ENCODE peak calls at places on chromosomes 7 and 10, in five cellular contexts. N is stomach, J is cardiac muscle cell, V is Peyer's patch, X is HepG2. T is an unnamed sample.

GRCh38 chr7:26061340-26062239 is 90.4 kb upstream of the NFE2L3 start:
- DNase-seq in J (peak; percentile 55), V (peak; percentile 73), X (peak; percentile 62), N (peak; percentile 85), T (peak; percentile 77)

GRCh38 chr7:120991570-120991969 is 3.1 kb downstream of the CPED1 start:
- DNase-seq in X (no peak), V (no peak), J (peak; percentile 38), N (no peak), T (no peak)

GRCh38 chr10:89207801-89208551 is 859 bp upstream of the CH25H start:
- DNase-seq in N (no peak), V (peak; percentile 29), X (no peak), J (no peak), T (peak; percentile 10)

GRCh38 chr10:106898441-106898840 is 266.1 kb downstream of the SORCS1 start:
- DNase-seq in V (no peak), X (no peak), J (no peak), N (no peak), T (no peak)

GRCh38 chr10:113539789-113540188 is 13.1 kb upstream of the HABP2 start:
- DNase-seq in J (peak; percentile 33), V (no peak), X (no peak), N (no peak), T (no peak)

GRCh38 chr7:101248276-101248675 is 3.4 kb upstream of the FIS1 start:
- DNase-seq in V (no peak), N (no peak), J (no peak), X (no peak), T (no peak)

GRCh38 chr7:30752979-30753378 is 1.0 kb downstream of the INMT start:
- DNase-seq in N (peak; percentile 39), J (peak; percentile 83), X (no peak), V (no peak), T (no peak)

GRCh38 chr7:2022021-2022409 is 210.7 kb downstream of the MAD1L1 start:
- DNase-seq in N (no peak), V (no peak), J (no peak), X (no peak), T (no peak)

GRCh38 chr7:1829111-1829510 is 159.0 kb downstream of the ELFN1 start:
- DNase-seq in N (no peak), J (no peak), X (no peak), V (no peak), T (no peak)

GRCh38 chr10:74189999-74190421 is 39.0 kb downstream of the ADK start:
- DNase-seq in X (peak; percentile 69), J (peak; percentile 80), N (no peak), V (peak; percentile 33), T (peak; percentile 21)

GRCh38 chr7:74203956-74204615 is 5.7 kb upstream of the LAT2 start:
- DNase-seq in X (no peak), J (no peak), V (no peak), N (no peak), T (no peak)

GRCh38 chr7:16421333-16422099 is at the start of gene CRPPA:
- DNase-seq in V (peak; percentile 21), X (peak; percentile 34), N (no peak), J (peak; percentile 58), T (peak; percentile 84)

GRCh38 chr7:16420649-16421332 is 547 bp downstream of the CRPPA start:
- DNase-seq in N (peak; percentile 87), J (peak; percentile 94), V (peak; percentile 81), X (peak; percentile 77), T (peak; percentile 93)

GRCh38 chr7:16419126-16419525 is 2.2 kb downstream of the CRPPA start:
- DNase-seq in V (no peak), N (no peak), X (no peak), J (no peak), T (no peak)

GRCh38 chr7:16419859-16420258 is 1.5 kb downstream of the CRPPA start:
- DNase-seq in J (no peak), X (no peak), V (no peak), N (no peak), T (no peak)

DNA sequence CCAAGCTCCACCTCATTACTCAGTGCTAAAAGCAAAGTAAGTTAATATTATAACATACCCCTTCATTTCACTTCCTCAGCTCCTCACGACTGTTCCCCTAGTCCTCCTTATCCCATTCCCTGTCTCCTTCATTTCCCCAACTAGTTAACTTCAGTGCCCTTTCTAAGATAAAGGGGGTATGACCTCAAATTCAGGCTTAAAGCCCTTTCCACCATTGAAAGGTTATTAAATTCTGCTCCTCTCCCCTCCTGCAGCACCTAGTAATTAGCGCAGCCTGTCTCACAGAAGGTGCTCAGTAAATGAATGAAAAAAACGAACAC is 1.0 kb downstream of the CRPPA start:
- DNase-seq in J (no peak), V (no peak), N (no peak), X (no peak), T (no peak)
- H3K4me3 ChIP-seq in J (peak overlapping the region; percentile 43), V (peak overlapping the region; percentile 76), N (peak overlapping the region; percentile 60), X (peak overlapping the region; percentile 77), T (peak overlapping the region; percentile 50)

GRCh38 chr10:57336339-57336738 is 931.4 kb downstream of the IPMK start:
- DNase-seq in V (no peak), J (no peak), X (no peak), N (no peak), T (no peak)

GRCh38 chr10:57336865-57337264 is 930.8 kb downstream of the IPMK start:
- DNase-seq in J (no peak), X (no peak), V (no peak), N (no peak), T (no peak)

GRCh38 chr10:57338823-57339558 is 928.7 kb downstream of the IPMK start:
- DNase-seq in J (peak; percentile 54), N (no peak), X (peak; percentile 45), V (no peak), T (peak; percentile 25)

GRCh38 chr10:57341294-57341693 is 926.4 kb downstream of the IPMK start:
- DNase-seq in J (no peak), X (no peak), N (no peak), V (no peak), T (no peak)
- H3K4me3 ChIP-seq in J (no peak overlapping the region), X (no peak overlapping the region), N (no peak overlapping the region), V (no peak overlapping the region), T (no peak overlapping the region)

DNA sequence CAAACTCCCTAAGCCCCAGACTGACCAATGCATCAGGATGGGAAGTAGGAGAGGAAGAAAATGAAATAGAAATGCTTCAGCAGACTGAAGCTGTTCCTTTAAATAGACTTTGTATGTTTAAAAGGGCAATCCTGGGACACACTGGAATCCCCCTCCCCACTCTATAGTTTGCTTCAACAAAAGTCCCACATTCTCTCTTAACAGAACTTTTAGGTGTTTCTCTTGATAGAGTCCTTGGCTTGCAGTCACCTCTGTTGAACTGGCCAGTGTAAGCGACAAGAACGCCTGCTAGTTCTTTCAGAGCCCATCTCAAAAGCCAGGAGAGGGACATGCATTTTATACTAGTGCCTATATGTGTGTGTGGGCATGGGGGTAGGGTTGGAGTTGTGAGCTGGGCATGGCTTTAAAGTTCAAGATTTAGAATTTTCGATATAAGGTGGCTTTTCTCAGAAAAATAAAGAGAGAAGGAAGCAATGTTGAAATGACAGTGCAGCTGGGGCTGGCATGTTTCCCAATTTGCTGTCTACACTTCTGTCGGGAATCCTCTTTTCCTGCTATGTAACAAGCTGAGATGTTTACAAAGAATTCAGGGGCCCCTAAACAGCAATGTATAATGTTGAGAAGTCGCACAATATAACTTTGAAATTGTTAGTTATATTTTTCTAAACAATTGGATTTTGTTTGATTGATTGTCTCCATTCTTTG is 2.1 kb downstream of the TBX20 start:
- DNase-seq in X (no peak), V (no peak), N (no peak), J (peak; percentile 67), T (no peak)
- H3K4me3 ChIP-seq in X (no peak overlapping the region), V (no peak overlapping the region), N (no peak overlapping the region), J (peak overlapping the region; percentile 86), T (no peak overlapping the region)

DNA sequence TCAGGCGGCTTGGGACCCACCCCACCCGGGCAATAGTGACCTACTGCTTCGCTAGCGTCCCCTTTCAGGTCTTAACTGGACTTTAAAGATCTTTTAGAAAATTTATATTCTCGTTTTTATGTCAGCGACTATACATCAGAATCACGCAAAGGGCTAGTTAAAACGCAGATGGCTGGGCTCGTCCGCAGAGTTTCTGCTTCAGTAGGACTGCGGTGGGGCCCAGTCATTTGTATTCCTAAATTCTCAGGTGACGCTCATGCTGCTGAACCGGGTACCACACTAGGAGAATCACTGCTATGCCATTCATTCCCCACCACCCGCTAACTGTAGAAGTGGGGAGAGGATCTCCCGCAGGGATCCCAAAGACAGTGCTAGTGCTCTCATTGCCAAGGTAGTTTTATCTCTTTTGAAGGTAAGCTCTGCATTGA is 12.0 kb upstream of the SP8 start:
- DNase-seq in X (no peak), V (no peak), J (no peak), N (no peak), T (no peak)
- H3K4me3 ChIP-seq in X (peak overlapping the region; percentile 66), V (no peak overlapping the region), J (peak overlapping the region; percentile 69), N (peak overlapping the region; percentile 60), T (no peak overlapping the region)

DNA sequence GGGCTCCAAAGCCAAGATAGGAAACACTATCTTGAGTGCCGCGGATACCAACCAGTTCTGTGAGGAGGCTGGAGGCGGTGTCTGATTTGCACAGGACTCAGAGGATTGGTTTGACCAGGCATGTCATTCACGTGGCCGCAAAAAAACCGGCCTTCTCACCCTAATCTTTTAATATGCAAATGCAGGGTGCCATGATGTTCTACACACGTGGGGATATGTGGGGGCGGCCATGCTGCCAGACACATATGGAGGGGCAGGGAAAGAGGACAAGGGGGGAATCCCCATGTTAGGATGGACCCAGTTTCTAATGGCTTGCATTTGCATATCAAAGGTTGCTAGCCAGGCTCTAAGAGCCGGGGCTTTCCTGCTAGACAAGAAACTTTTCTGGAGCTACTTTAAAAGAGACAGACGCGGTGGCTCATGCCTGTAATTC is 88.8 kb upstream of the C7orf33 start:
- DNase-seq in N (peak; percentile 29), V (peak; percentile 50), X (no peak), J (peak; percentile 39), T (peak; percentile 33)
- H3K4me3 ChIP-seq in N (no peak overlapping the region), V (no peak overlapping the region), X (no peak overlapping the region), J (peak overlapping the region; percentile 12), T (no peak overlapping the region)

DNA sequence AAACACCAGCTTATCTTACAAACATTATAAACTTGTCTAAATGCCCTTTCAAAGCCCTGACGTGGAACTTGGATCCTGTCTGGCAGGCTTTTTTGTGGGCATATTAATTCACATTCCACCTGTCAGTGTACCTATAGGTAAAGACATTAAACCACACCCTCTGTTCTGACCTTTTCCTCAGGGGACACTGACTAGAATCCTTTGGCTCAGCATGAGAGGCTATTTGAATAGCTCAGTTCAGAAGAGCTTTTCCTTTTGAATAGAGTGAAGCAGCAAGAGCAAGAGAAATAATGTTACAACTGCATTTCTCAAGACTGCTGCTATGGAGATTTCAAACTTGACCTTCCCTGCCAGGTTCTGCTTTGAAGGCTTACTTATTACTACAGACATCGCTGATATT is 76.9 kb downstream of the CYP51A1 start:
- DNase-seq in V (no peak), X (no peak), N (peak; percentile 62), J (no peak), T (peak; percentile 97)
- H3K4me3 ChIP-seq in V (no peak overlapping the region), X (no peak overlapping the region), N (no peak overlapping the region), J (no peak overlapping the region), T (peak overlapping the region; percentile 44)